ENCODE peak calls at places on chromosomes 13 and 19, in eight cellular contexts. C is cardiac fibroblast; E is upper lobe of right lung; M is BJ; O is cardiac muscle cell; A is CD8-positive, alpha-beta T cell; D is left ventricle myocardium inferior; J is neural crest cell. L is an unnamed sample.

GRCh38 chr13:97719759-97720158 is 233.7 kb upstream of the IPO5 start:
- DNase-seq in A (no peak), J (no peak), C (peak; percentile 24), D (no peak), M (no peak), O (no peak), E (no peak), L (no peak)

GRCh38 chr13:112056739-112057433 is 10.1 kb upstream of the SOX1 start:
- DNase-seq in J (no peak), O (no peak), M (no peak), D (no peak), C (no peak), A (no peak), E (no peak), L (no peak)

GRCh38 chr13:43261018-43261417 is 237.6 kb downstream of the DNAJC15 start:
- DNase-seq in A (no peak), C (peak; percentile 70), D (no peak), M (peak; percentile 9), E (no peak), J (no peak), O (peak; percentile 30), L (peak; percentile 77)

GRCh38 chr19:29383696-29384095 is 142.1 kb upstream of the VSTM2B start:
- DNase-seq in M (no peak), A (no peak), O (no peak), J (no peak), C (no peak), E (no peak), D (no peak), L (no peak)

GRCh38 chr13:37386276-37386675 is 212.3 kb downstream of the POSTN start:
- DNase-seq in J (no peak), M (no peak), A (no peak), C (no peak), D (no peak), E (no peak), O (peak; percentile 46), L (peak; percentile 59)

GRCh38 chr13:55652657-55653056 is 1488.1 kb upstream of the PRR20A start:
- DNase-seq in A (no peak), E (no peak), O (no peak), D (no peak), C (no peak), M (no peak), J (no peak), L (no peak)

GRCh38 chr13:37656247-37656940 is 57.8 kb upstream of the POSTN start:
- DNase-seq in M (peak; percentile 93), J (no peak), E (no peak), O (peak; percentile 89), C (peak; percentile 99), D (no peak), A (no peak), L (peak; percentile 97)

GRCh38 chr13:32040689-32041088 is 9.1 kb downstream of the FRY start:
- DNase-seq in M (no peak), O (no peak), C (no peak), D (no peak), J (no peak), E (no peak), A (no peak), L (no peak)

GRCh38 chr13:113083402-113084061 is 22.1 kb upstream of the F7 start:
- DNase-seq in C (peak; percentile 56), D (peak; percentile 76), A (no peak), J (no peak), O (peak; percentile 44), M (no peak), E (peak; percentile 89), L (peak; percentile 72)

GRCh38 chr13:48896312-48896711 is 79.4 kb upstream of the FNDC3A start:
- DNase-seq in C (peak; percentile 81), A (no peak), E (no peak), D (no peak), M (no peak), O (peak; percentile 49), J (no peak), L (peak; percentile 39)

GRCh38 chr19:6362024-6362344 is 653 bp downstream of the CLPP start:
- DNase-seq in J (no peak), O (peak; percentile 18), D (no peak), C (no peak), E (no peak), A (no peak), M (no peak), L (no peak)

GRCh38 chr19:57506163-57506562 is 6.4 kb downstream of the ZNF773 start:
- DNase-seq in A (no peak), D (no peak), C (no peak), O (no peak), M (no peak), J (no peak), E (no peak), L (no peak)

GRCh38 chr13:40503966-40504591 is 162.4 kb downstream of the FOXO1 start:
- DNase-seq in J (no peak), A (no peak), E (no peak), C (peak; percentile 96), D (no peak), M (peak; percentile 53), O (peak; percentile 91), L (peak; percentile 96)

DNA sequence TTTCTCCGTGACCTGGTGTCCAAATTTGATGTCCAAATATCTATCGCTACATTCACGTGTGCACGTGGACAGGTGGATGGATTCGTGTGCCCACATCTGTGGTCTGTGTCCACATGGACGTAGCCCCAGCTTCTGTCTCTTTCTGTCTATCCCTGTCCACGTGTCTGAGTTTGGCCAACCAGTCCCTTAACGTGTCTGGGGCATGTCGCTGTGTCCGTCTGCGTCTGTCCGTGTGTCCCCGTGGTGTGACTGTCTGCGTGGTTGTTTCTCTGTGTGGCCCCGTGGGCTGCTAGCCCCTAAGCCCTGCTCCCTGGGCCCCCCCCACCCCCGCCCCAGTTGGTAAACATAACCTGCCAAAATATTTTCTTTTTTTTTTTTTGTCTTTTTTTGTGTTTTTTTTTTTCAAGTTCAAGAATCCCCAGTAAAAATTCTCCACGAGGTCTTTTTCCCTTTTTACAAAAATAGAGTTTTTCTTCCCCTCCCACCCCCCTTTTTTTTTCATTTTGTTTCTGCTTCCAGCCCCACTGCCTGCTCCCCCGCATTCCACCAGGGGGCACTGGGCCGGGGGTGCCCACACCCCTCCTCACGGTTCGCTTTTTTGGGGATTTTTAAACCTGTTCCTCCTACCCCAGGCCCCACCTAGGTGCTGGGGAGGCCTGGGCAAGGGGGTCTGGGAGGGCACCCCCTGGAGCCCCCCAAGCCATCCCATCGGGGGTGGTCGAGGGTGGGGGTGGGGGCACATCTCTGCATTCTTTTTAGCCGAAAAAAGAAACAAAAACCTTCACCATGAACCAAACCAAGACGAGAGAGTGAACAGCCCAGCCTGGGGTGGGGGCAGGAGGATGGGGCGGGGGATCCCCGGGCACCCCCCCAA is 18.3 kb downstream of the PRKCSH start:
- DNase-seq in A (no peak), E (no peak), C (no peak), D (no peak), J (no peak), M (no peak), O (no peak), L (no peak)
- TF ChIP-seq CTCF in A (peak; percentile 29), E (peak; percentile 19), C (peak; percentile 47), D (peak; percentile 31), J (peak; percentile 52), M (peak; percentile 46), O (peak; percentile 32), L (peak; percentile 48)

DNA sequence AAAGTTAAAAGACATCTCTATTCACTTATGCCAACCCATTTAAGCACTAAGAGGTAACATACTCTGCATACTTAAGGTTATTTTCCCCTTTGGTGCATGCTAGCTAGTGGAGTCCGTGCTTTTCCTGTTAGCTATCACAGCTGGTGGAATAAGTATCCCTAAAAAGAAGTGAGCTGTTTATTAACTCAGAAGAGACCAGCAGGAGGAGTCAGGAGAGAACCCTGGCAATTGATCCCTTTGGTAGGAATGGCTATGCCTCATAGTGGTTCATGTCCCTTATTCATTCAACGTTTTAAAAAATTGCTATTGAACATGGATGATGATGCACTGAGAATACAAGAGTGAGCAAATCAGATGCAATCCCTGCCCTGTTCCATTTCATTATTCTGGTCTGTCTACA is 12.4 kb upstream of the NEK5 start:
- DNase-seq in A (no peak), E (no peak), M (no peak), C (no peak), J (no peak), O (no peak), D (no peak), L (no peak)
- TF ChIP-seq CTCF in A (no peak), E (no peak), M (no peak), C (no peak), J (no peak), O (no peak), D (peak; percentile 15), L (no peak)

GRCh38 chr19:49533551-49534488 is 6.0 kb downstream of the RCN3 start:
- DNase-seq in C (peak; percentile 50), J (peak; percentile 79), A (peak; percentile 79), D (peak; percentile 81), M (no peak), O (peak; percentile 74), E (peak; percentile 90), L (peak; percentile 23)
- TF ChIP-seq CTCF in C (no peak), J (peak; percentile 59), A (no peak), D (peak; percentile 50), M (peak; percentile 31), O (peak; percentile 17), E (peak; percentile 28), L (no peak)

GRCh38 chr13:29543230-29544215 is 52.0 kb downstream of the SLC7A1 start:
- DNase-seq in D (no peak), C (peak; percentile 48), M (no peak), O (peak; percentile 29), A (no peak), E (no peak), J (no peak), L (no peak)
- TF ChIP-seq CTCF in D (no peak), C (no peak), M (peak; percentile 2), O (no peak), A (no peak), E (no peak), J (no peak), L (peak; percentile 1)